ENCODE peak calls at places on chromosomes 16 and 17, in six cellular contexts. H, V, U, T, N and K are unnamed samples.

GRCh38 chr16:59210955-59211541 is 476.9 kb upstream of the GOT2 start:
- DNase-seq in H (no peak), V (no peak), U (peak; percentile 53), T (no peak), N (no peak), K (no peak)

GRCh38 chr17:9271989-9272388 is 250.7 kb downstream of the NTN1 start:
- DNase-seq in H (no peak), V (no peak), U (no peak), T (no peak), N (no peak), K (no peak)

GRCh38 chr17:62802531-62803205 is 5.4 kb downstream of the MARCHF10 start:
- DNase-seq in H (no peak), V (peak; percentile 26), U (no peak), T (no peak), N (no peak), K (no peak)

GRCh38 chr16:56977256-56977655 is 12.1 kb upstream of the NLRC5 start:
- DNase-seq in H (no peak), V (no peak), U (no peak), T (no peak), N (no peak), K (no peak)

GRCh38 chr17:61464121-61464905 is 12.1 kb downstream of the TBX4 start:
- DNase-seq in H (no peak), V (no peak), U (no peak), T (no peak), N (no peak), K (no peak)

GRCh38 chr16:66857437-66857836 is 13.2 kb downstream of the CA7 start:
- DNase-seq in H (no peak), V (no peak), U (no peak), T (no peak), N (no peak), K (no peak)

GRCh38 chr17:49490271-49490670 is 4.8 kb upstream of the NGFR start:
- DNase-seq in H (no peak), V (no peak), U (no peak), T (no peak), N (no peak), K (no peak)

GRCh38 chr17:58314706-58315015 is 13.9 kb downstream of the TSPOAP1 start:
- DNase-seq in H (no peak), V (no peak), U (no peak), T (no peak), N (no peak), K (no peak)

GRCh38 chr16:1158456-1159324 is 5.8 kb downstream of the CACNA1H start:
- DNase-seq in H (no peak), V (no peak), U (no peak), T (peak; percentile 78), N (no peak), K (peak; percentile 81)

GRCh38 chr16:14026572-14026971 is 44.5 kb upstream of the MRTFB start:
- DNase-seq in H (no peak), V (no peak), U (no peak), T (no peak), N (no peak), K (no peak)

GRCh38 chr17:48869821-48870318 is 22.7 kb upstream of the ATP5MC1 start:
- DNase-seq in H (no peak), V (no peak), U (no peak), T (no peak), N (no peak), K (no peak)

GRCh38 chr16:2224183-2224486 is 744 bp downstream of the E4F1 start:
- DNase-seq in H (peak; percentile 75), V (no peak), U (peak; percentile 30), T (no peak), N (no peak), K (no peak)

GRCh38 chr16:73847090-73847489 is 449.5 kb upstream of the PSMD7 start:
- DNase-seq in H (no peak), V (no peak), U (no peak), T (no peak), N (no peak), K (no peak)

GRCh38 chr16:66267287-66268137 is 99.0 kb upstream of the CDH5 start:
- DNase-seq in H (no peak), V (peak; percentile 38), U (no peak), T (no peak), N (no peak), K (no peak)

GRCh38 chr16:84836234-84836647 is 16.5 kb downstream of the CRISPLD2 start:
- DNase-seq in H (no peak), V (peak; percentile 62), U (peak; percentile 100), T (peak; percentile 73), N (no peak), K (peak; percentile 83)

GRCh38 chr16:1791943-1792812 is 1.3 kb downstream of the IGFALS start:
- DNase-seq in H (no peak), V (no peak), U (no peak), T (no peak), N (no peak), K (no peak)

GRCh38 chr17:27445971-27446370 is 10.3 kb upstream of the KSR1 start:
- DNase-seq in H (no peak), V (no peak), U (no peak), T (no peak), N (no peak), K (no peak)

GRCh38 chr17:82977586-82977985 is 101.8 kb upstream of the METRNL start:
- DNase-seq in H (no peak), V (no peak), U (no peak), T (no peak), N (no peak), K (no peak)